ENCODE peak calls at places on chromosome 19, in five cellular contexts. One of them, this sample, is unnamed.

GRCh38 chr19:47028372-47028672 is 8.7 kb downstream of the NPAS1 start:
- DNase-seq in cardiac muscle cell: no peak
- DNase-seq in neural crest cell: no peak
- DNase-seq in stimulated activated CD4-positive, alpha-beta T cell treated with anti-CD3 and anti-CD28 coated beads, Interleukin-12 subunit alpha, Interleukin-12 subunit beta, amount 100 ng/mL, for 4 hours: no peak
- DNase-seq in T follicular helper cell: no peak
- DNase-seq in this sample: no peak

GRCh38 chr19:29598036-29598435 is 8.0 kb upstream of the POP4 start:
- DNase-seq in cardiac muscle cell: no peak
- DNase-seq in neural crest cell: no peak
- DNase-seq in stimulated activated CD4-positive, alpha-beta T cell treated with anti-CD3 and anti-CD28 coated beads, Interleukin-12 subunit alpha, Interleukin-12 subunit beta, amount 100 ng/mL, for 4 hours: no peak
- DNase-seq in T follicular helper cell: no peak
- DNase-seq in this sample: no peak

GRCh38 chr19:48810151-48810550 is 678 bp downstream of the BCAT2 start:
- DNase-seq in cardiac muscle cell: no peak
- DNase-seq in neural crest cell: no peak
- DNase-seq in stimulated activated CD4-positive, alpha-beta T cell treated with anti-CD3 and anti-CD28 coated beads, Interleukin-12 subunit alpha, Interleukin-12 subunit beta, amount 100 ng/mL, for 4 hours: no peak
- DNase-seq in T follicular helper cell: no peak
- DNase-seq in this sample: no peak

GRCh38 chr19:50921391-50922315 is 10.5 kb upstream of the KLK4 start:
- DNase-seq in cardiac muscle cell: no peak
- DNase-seq in neural crest cell: no peak
- DNase-seq in stimulated activated CD4-positive, alpha-beta T cell treated with anti-CD3 and anti-CD28 coated beads, Interleukin-12 subunit alpha, Interleukin-12 subunit beta, amount 100 ng/mL, for 4 hours: no peak
- DNase-seq in T follicular helper cell: no peak
- DNase-seq in this sample: no peak

GRCh38 chr19:57099199-57099661 is 20.6 kb upstream of the USP29 start:
- DNase-seq in cardiac muscle cell: peak
- DNase-seq in neural crest cell: peak
- DNase-seq in stimulated activated CD4-positive, alpha-beta T cell treated with anti-CD3 and anti-CD28 coated beads, Interleukin-12 subunit alpha, Interleukin-12 subunit beta, amount 100 ng/mL, for 4 hours: peak
- DNase-seq in T follicular helper cell: peak
- DNase-seq in this sample: no peak

GRCh38 chr19:18204394-18205179 is 745 bp upstream of the RAB3A start:
- DNase-seq in cardiac muscle cell: no peak
- DNase-seq in neural crest cell: peak
- DNase-seq in stimulated activated CD4-positive, alpha-beta T cell treated with anti-CD3 and anti-CD28 coated beads, Interleukin-12 subunit alpha, Interleukin-12 subunit beta, amount 100 ng/mL, for 4 hours: peak
- DNase-seq in T follicular helper cell: peak
- DNase-seq in this sample: no peak

GRCh38 chr19:5137571-5138124 is 168.7 kb downstream of the KDM4B start:
- DNase-seq in cardiac muscle cell: no peak
- DNase-seq in neural crest cell: no peak
- DNase-seq in stimulated activated CD4-positive, alpha-beta T cell treated with anti-CD3 and anti-CD28 coated beads, Interleukin-12 subunit alpha, Interleukin-12 subunit beta, amount 100 ng/mL, for 4 hours: no peak
- DNase-seq in T follicular helper cell: no peak
- DNase-seq in this sample: no peak

GRCh38 chr19:35080613-35081170 is 34.9 kb upstream of the FXYD3 start:
- DNase-seq in cardiac muscle cell: no peak
- DNase-seq in neural crest cell: no peak
- DNase-seq in stimulated activated CD4-positive, alpha-beta T cell treated with anti-CD3 and anti-CD28 coated beads, Interleukin-12 subunit alpha, Interleukin-12 subunit beta, amount 100 ng/mL, for 4 hours: no peak
- DNase-seq in T follicular helper cell: no peak
- DNase-seq in this sample: no peak

GRCh38 chr19:33317522-33317921 is 15.2 kb upstream of the CEBPA start:
- DNase-seq in cardiac muscle cell: no peak
- DNase-seq in neural crest cell: no peak
- DNase-seq in stimulated activated CD4-positive, alpha-beta T cell treated with anti-CD3 and anti-CD28 coated beads, Interleukin-12 subunit alpha, Interleukin-12 subunit beta, amount 100 ng/mL, for 4 hours: no peak
- DNase-seq in T follicular helper cell: no peak
- DNase-seq in this sample: no peak

GRCh38 chr19:50320051-50320450 is 9.1 kb downstream of the KCNC3 start:
- DNase-seq in cardiac muscle cell: no peak
- DNase-seq in neural crest cell: no peak
- DNase-seq in stimulated activated CD4-positive, alpha-beta T cell treated with anti-CD3 and anti-CD28 coated beads, Interleukin-12 subunit alpha, Interleukin-12 subunit beta, amount 100 ng/mL, for 4 hours: no peak
- DNase-seq in T follicular helper cell: no peak
- DNase-seq in this sample: no peak

GRCh38 chr19:51501594-51502263 is at the start of gene SIGLEC12:
- DNase-seq in cardiac muscle cell: no peak
- DNase-seq in neural crest cell: no peak
- DNase-seq in stimulated activated CD4-positive, alpha-beta T cell treated with anti-CD3 and anti-CD28 coated beads, Interleukin-12 subunit alpha, Interleukin-12 subunit beta, amount 100 ng/mL, for 4 hours: no peak
- DNase-seq in T follicular helper cell: no peak
- DNase-seq in this sample: no peak

GRCh38 chr19:17025361-17025760 is 1.2 kb downstream of the CPAMD8 start:
- DNase-seq in cardiac muscle cell: no peak
- DNase-seq in neural crest cell: no peak
- DNase-seq in stimulated activated CD4-positive, alpha-beta T cell treated with anti-CD3 and anti-CD28 coated beads, Interleukin-12 subunit alpha, Interleukin-12 subunit beta, amount 100 ng/mL, for 4 hours: no peak
- DNase-seq in T follicular helper cell: no peak
- DNase-seq in this sample: no peak

GRCh38 chr19:35018379-35018778 is 11.9 kb upstream of the SCN1B start:
- DNase-seq in cardiac muscle cell: no peak
- DNase-seq in neural crest cell: no peak
- DNase-seq in stimulated activated CD4-positive, alpha-beta T cell treated with anti-CD3 and anti-CD28 coated beads, Interleukin-12 subunit alpha, Interleukin-12 subunit beta, amount 100 ng/mL, for 4 hours: no peak
- DNase-seq in T follicular helper cell: no peak
- DNase-seq in this sample: no peak

GRCh38 chr19:32498641-32499200 is 82.3 kb upstream of the PDCD5 start:
- DNase-seq in cardiac muscle cell: no peak
- DNase-seq in neural crest cell: no peak
- DNase-seq in stimulated activated CD4-positive, alpha-beta T cell treated with anti-CD3 and anti-CD28 coated beads, Interleukin-12 subunit alpha, Interleukin-12 subunit beta, amount 100 ng/mL, for 4 hours: no peak
- DNase-seq in T follicular helper cell: no peak
- DNase-seq in this sample: no peak

GRCh38 chr19:46529622-46530451 is 34.2 kb upstream of the PNMA8B start:
- DNase-seq in cardiac muscle cell: peak
- DNase-seq in neural crest cell: peak
- DNase-seq in stimulated activated CD4-positive, alpha-beta T cell treated with anti-CD3 and anti-CD28 coated beads, Interleukin-12 subunit alpha, Interleukin-12 subunit beta, amount 100 ng/mL, for 4 hours: peak
- DNase-seq in T follicular helper cell: peak
- DNase-seq in this sample: no peak

GRCh38 chr19:4182082-4182926 is at the start of the genes ANKRD24 and SIRT6:
- DNase-seq in cardiac muscle cell: peak
- DNase-seq in neural crest cell: peak
- DNase-seq in stimulated activated CD4-positive, alpha-beta T cell treated with anti-CD3 and anti-CD28 coated beads, Interleukin-12 subunit alpha, Interleukin-12 subunit beta, amount 100 ng/mL, for 4 hours: peak
- DNase-seq in T follicular helper cell: peak
- DNase-seq in this sample: peak

GRCh38 chr19:37991841-37992248 is 84.8 kb downstream of the SIPA1L3 start:
- DNase-seq in cardiac muscle cell: no peak
- DNase-seq in neural crest cell: no peak
- DNase-seq in stimulated activated CD4-positive, alpha-beta T cell treated with anti-CD3 and anti-CD28 coated beads, Interleukin-12 subunit alpha, Interleukin-12 subunit beta, amount 100 ng/mL, for 4 hours: no peak
- DNase-seq in T follicular helper cell: no peak
- DNase-seq in this sample: no peak

GRCh38 chr19:38384209-38385027 is 3.4 kb downstream of the GGN start:
- DNase-seq in cardiac muscle cell: no peak
- DNase-seq in neural crest cell: no peak
- DNase-seq in stimulated activated CD4-positive, alpha-beta T cell treated with anti-CD3 and anti-CD28 coated beads, Interleukin-12 subunit alpha, Interleukin-12 subunit beta, amount 100 ng/mL, for 4 hours: no peak
- DNase-seq in T follicular helper cell: no peak
- DNase-seq in this sample: no peak

GRCh38 chr19:32662186-32662585 is 12.8 kb downstream of the ANKRD27 start:
- DNase-seq in cardiac muscle cell: peak
- DNase-seq in neural crest cell: no peak
- DNase-seq in stimulated activated CD4-positive, alpha-beta T cell treated with anti-CD3 and anti-CD28 coated beads, Interleukin-12 subunit alpha, Interleukin-12 subunit beta, amount 100 ng/mL, for 4 hours: no peak
- DNase-seq in T follicular helper cell: no peak
- DNase-seq in this sample: no peak

GRCh38 chr19:45668342-45668871 is 386 bp downstream of the GIPR start:
- DNase-seq in cardiac muscle cell: no peak
- DNase-seq in neural crest cell: no peak
- DNase-seq in stimulated activated CD4-positive, alpha-beta T cell treated with anti-CD3 and anti-CD28 coated beads, Interleukin-12 subunit alpha, Interleukin-12 subunit beta, amount 100 ng/mL, for 4 hours: peak
- DNase-seq in T follicular helper cell: no peak
- DNase-seq in this sample: no peak

GRCh38 chr19:24000656-24001055 is 86.0 kb downstream of the ZNF726 start:
- DNase-seq in cardiac muscle cell: no peak
- DNase-seq in neural crest cell: no peak
- DNase-seq in stimulated activated CD4-positive, alpha-beta T cell treated with anti-CD3 and anti-CD28 coated beads, Interleukin-12 subunit alpha, Interleukin-12 subunit beta, amount 100 ng/mL, for 4 hours: no peak
- DNase-seq in T follicular helper cell: no peak
- DNase-seq in this sample: no peak

GRCh38 chr19:23056516-23056915 is 53.5 kb upstream of the ZNF728 start:
- DNase-seq in cardiac muscle cell: no peak
- DNase-seq in neural crest cell: no peak
- DNase-seq in stimulated activated CD4-positive, alpha-beta T cell treated with anti-CD3 and anti-CD28 coated beads, Interleukin-12 subunit alpha, Interleukin-12 subunit beta, amount 100 ng/mL, for 4 hours: no peak
- DNase-seq in T follicular helper cell: no peak
- DNase-seq in this sample: no peak

GRCh38 chr19:55224038-55224665 is 4.4 kb downstream of the TMEM86B start:
- DNase-seq in cardiac muscle cell: no peak
- DNase-seq in neural crest cell: no peak
- DNase-seq in stimulated activated CD4-positive, alpha-beta T cell treated with anti-CD3 and anti-CD28 coated beads, Interleukin-12 subunit alpha, Interleukin-12 subunit beta, amount 100 ng/mL, for 4 hours: no peak
- DNase-seq in T follicular helper cell: no peak
- DNase-seq in this sample: no peak

GRCh38 chr19:16342002-16342715 is 17.5 kb downstream of the KLF2 start:
- DNase-seq in cardiac muscle cell: peak
- DNase-seq in neural crest cell: no peak
- DNase-seq in stimulated activated CD4-positive, alpha-beta T cell treated with anti-CD3 and anti-CD28 coated beads, Interleukin-12 subunit alpha, Interleukin-12 subunit beta, amount 100 ng/mL, for 4 hours: peak
- DNase-seq in T follicular helper cell: no peak
- DNase-seq in this sample: no peak

GRCh38 chr19:33201473-33201872 is 7.3 kb downstream of the LRP3 start:
- DNase-seq in cardiac muscle cell: no peak
- DNase-seq in neural crest cell: no peak
- DNase-seq in stimulated activated CD4-positive, alpha-beta T cell treated with anti-CD3 and anti-CD28 coated beads, Interleukin-12 subunit alpha, Interleukin-12 subunit beta, amount 100 ng/mL, for 4 hours: no peak
- DNase-seq in T follicular helper cell: no peak
- DNase-seq in this sample: no peak

GRCh38 chr19:53518061-53518460 is 19.9 kb upstream of the ZNF331 start:
- DNase-seq in cardiac muscle cell: no peak
- DNase-seq in neural crest cell: no peak
- DNase-seq in stimulated activated CD4-positive, alpha-beta T cell treated with anti-CD3 and anti-CD28 coated beads, Interleukin-12 subunit alpha, Interleukin-12 subunit beta, amount 100 ng/mL, for 4 hours: no peak
- DNase-seq in T follicular helper cell: no peak
- DNase-seq in this sample: no peak

GRCh38 chr19:55373993-55374757 is 2.5 kb upstream of the TMEM190 start:
- DNase-seq in cardiac muscle cell: peak
- DNase-seq in neural crest cell: no peak
- DNase-seq in stimulated activated CD4-positive, alpha-beta T cell treated with anti-CD3 and anti-CD28 coated beads, Interleukin-12 subunit alpha, Interleukin-12 subunit beta, amount 100 ng/mL, for 4 hours: no peak
- DNase-seq in T follicular helper cell: no peak
- DNase-seq in this sample: no peak

GRCh38 chr19:33686687-33687541 is 65.2 kb downstream of the CHST8 start:
- DNase-seq in cardiac muscle cell: no peak
- DNase-seq in neural crest cell: no peak
- DNase-seq in stimulated activated CD4-positive, alpha-beta T cell treated with anti-CD3 and anti-CD28 coated beads, Interleukin-12 subunit alpha, Interleukin-12 subunit beta, amount 100 ng/mL, for 4 hours: no peak
- DNase-seq in T follicular helper cell: no peak
- DNase-seq in this sample: no peak

GRCh38 chr19:18264956-18265610 is 9.2 kb downstream of the IQCN start:
- DNase-seq in cardiac muscle cell: no peak
- DNase-seq in neural crest cell: no peak
- DNase-seq in stimulated activated CD4-positive, alpha-beta T cell treated with anti-CD3 and anti-CD28 coated beads, Interleukin-12 subunit alpha, Interleukin-12 subunit beta, amount 100 ng/mL, for 4 hours: no peak
- DNase-seq in T follicular helper cell: no peak
- DNase-seq in this sample: no peak

GRCh38 chr19:48635966-48636858 is 967 bp downstream of the DBP start:
- DNase-seq in cardiac muscle cell: no peak
- DNase-seq in neural crest cell: no peak
- DNase-seq in stimulated activated CD4-positive, alpha-beta T cell treated with anti-CD3 and anti-CD28 coated beads, Interleukin-12 subunit alpha, Interleukin-12 subunit beta, amount 100 ng/mL, for 4 hours: no peak
- DNase-seq in T follicular helper cell: no peak
- DNase-seq in this sample: no peak

GRCh38 chr19:14558370-14559066 is 13.3 kb downstream of the NDUFB7 start:
- DNase-seq in cardiac muscle cell: no peak
- DNase-seq in neural crest cell: no peak
- DNase-seq in stimulated activated CD4-positive, alpha-beta T cell treated with anti-CD3 and anti-CD28 coated beads, Interleukin-12 subunit alpha, Interleukin-12 subunit beta, amount 100 ng/mL, for 4 hours: no peak
- DNase-seq in T follicular helper cell: no peak
- DNase-seq in this sample: no peak

GRCh38 chr19:8332976-8333770 is 9.9 kb downstream of the KANK3 start:
- DNase-seq in cardiac muscle cell: no peak
- DNase-seq in neural crest cell: no peak
- DNase-seq in stimulated activated CD4-positive, alpha-beta T cell treated with anti-CD3 and anti-CD28 coated beads, Interleukin-12 subunit alpha, Interleukin-12 subunit beta, amount 100 ng/mL, for 4 hours: no peak
- DNase-seq in T follicular helper cell: no peak
- DNase-seq in this sample: no peak

GRCh38 chr19:8161135-8161646 is 11.8 kb upstream of the FBN3 start:
- DNase-seq in cardiac muscle cell: peak
- DNase-seq in neural crest cell: no peak
- DNase-seq in stimulated activated CD4-positive, alpha-beta T cell treated with anti-CD3 and anti-CD28 coated beads, Interleukin-12 subunit alpha, Interleukin-12 subunit beta, amount 100 ng/mL, for 4 hours: no peak
- DNase-seq in T follicular helper cell: no peak
- DNase-seq in this sample: no peak

GRCh38 chr19:28020631-28021315 is 1192.2 kb downstream of the UQCRFS1 start:
- DNase-seq in cardiac muscle cell: no peak
- DNase-seq in neural crest cell: no peak
- DNase-seq in stimulated activated CD4-positive, alpha-beta T cell treated with anti-CD3 and anti-CD28 coated beads, Interleukin-12 subunit alpha, Interleukin-12 subunit beta, amount 100 ng/mL, for 4 hours: no peak
- DNase-seq in T follicular helper cell: no peak
- DNase-seq in this sample: no peak

GRCh38 chr19:15759962-15760565 is 22.3 kb downstream of the OR10H3 start:
- DNase-seq in cardiac muscle cell: no peak
- DNase-seq in neural crest cell: no peak
- DNase-seq in stimulated activated CD4-positive, alpha-beta T cell treated with anti-CD3 and anti-CD28 coated beads, Interleukin-12 subunit alpha, Interleukin-12 subunit beta, amount 100 ng/mL, for 4 hours: no peak
- DNase-seq in T follicular helper cell: no peak
- DNase-seq in this sample: no peak

GRCh38 chr19:33998739-33999345 is 173.5 kb upstream of the LSM14A start:
- DNase-seq in cardiac muscle cell: peak
- DNase-seq in neural crest cell: no peak
- DNase-seq in stimulated activated CD4-positive, alpha-beta T cell treated with anti-CD3 and anti-CD28 coated beads, Interleukin-12 subunit alpha, Interleukin-12 subunit beta, amount 100 ng/mL, for 4 hours: no peak
- DNase-seq in T follicular helper cell: no peak
- DNase-seq in this sample: no peak

GRCh38 chr19:48608798-48609263 is 2.3 kb downstream of the SPACA4 start:
- DNase-seq in cardiac muscle cell: peak
- DNase-seq in neural crest cell: no peak
- DNase-seq in stimulated activated CD4-positive, alpha-beta T cell treated with anti-CD3 and anti-CD28 coated beads, Interleukin-12 subunit alpha, Interleukin-12 subunit beta, amount 100 ng/mL, for 4 hours: no peak
- DNase-seq in T follicular helper cell: peak
- DNase-seq in this sample: no peak

GRCh38 chr19:31350033-31350692 is 927 bp upstream of the TSHZ3 start:
- DNase-seq in cardiac muscle cell: peak
- DNase-seq in neural crest cell: no peak
- DNase-seq in stimulated activated CD4-positive, alpha-beta T cell treated with anti-CD3 and anti-CD28 coated beads, Interleukin-12 subunit alpha, Interleukin-12 subunit beta, amount 100 ng/mL, for 4 hours: no peak
- DNase-seq in T follicular helper cell: no peak
- DNase-seq in this sample: no peak

This sample was measured in cortex of kidney.